ENCODE peak calls at places on chromosomes 4 and X, in four cellular contexts. W, D, G and B are unnamed samples.

GRCh38 chrX:132467029-132467428 is 21.8 kb downstream of the MBNL3 start:
- DNase-seq in W (no peak), D (no peak), G (no peak), B (no peak)

GRCh38 chrX:149470960-149471359 is 34.1 kb downstream of the IDS start:
- DNase-seq in W (peak; percentile 78), D (peak; percentile 86), G (peak; percentile 56), B (peak; percentile 80)

GRCh38 chr4:38313999-38314561 is 349.9 kb upstream of the KLF3 start:
- DNase-seq in W (no peak), D (no peak), G (no peak), B (no peak)

GRCh38 chrX:4315891-4316290 is 602.4 kb upstream of the PRKX start:
- DNase-seq in W (no peak), D (no peak), G (no peak), B (no peak)

GRCh38 chr4:54571293-54571723 is 86.4 kb upstream of the KIT start:
- DNase-seq in W (no peak), D (no peak), G (no peak), B (no peak)

GRCh38 chr4:2742081-2742822 is 13.9 kb downstream of the TNIP2 start:
- DNase-seq in W (no peak), D (no peak), G (no peak), B (no peak)

GRCh38 chr4:80185787-80186548 is 11.3 kb upstream of the PRDM8 start:
- DNase-seq in W (no peak), D (no peak), G (no peak), B (peak; percentile 72)

GRCh38 chrX:149682956-149683947 is 28.6 kb upstream of the MAGEA11 start:
- DNase-seq in W (no peak), D (no peak), G (no peak), B (no peak)

GRCh38 chr4:135123632-135124031 is 922.0 kb upstream of the PABPC4L start:
- DNase-seq in W (no peak), D (no peak), G (no peak), B (no peak)

GRCh38 chr4:31667701-31668100 is 947.5 kb downstream of the PCDH7 start:
- DNase-seq in W (no peak), D (no peak), G (no peak), B (no peak)

DNA sequence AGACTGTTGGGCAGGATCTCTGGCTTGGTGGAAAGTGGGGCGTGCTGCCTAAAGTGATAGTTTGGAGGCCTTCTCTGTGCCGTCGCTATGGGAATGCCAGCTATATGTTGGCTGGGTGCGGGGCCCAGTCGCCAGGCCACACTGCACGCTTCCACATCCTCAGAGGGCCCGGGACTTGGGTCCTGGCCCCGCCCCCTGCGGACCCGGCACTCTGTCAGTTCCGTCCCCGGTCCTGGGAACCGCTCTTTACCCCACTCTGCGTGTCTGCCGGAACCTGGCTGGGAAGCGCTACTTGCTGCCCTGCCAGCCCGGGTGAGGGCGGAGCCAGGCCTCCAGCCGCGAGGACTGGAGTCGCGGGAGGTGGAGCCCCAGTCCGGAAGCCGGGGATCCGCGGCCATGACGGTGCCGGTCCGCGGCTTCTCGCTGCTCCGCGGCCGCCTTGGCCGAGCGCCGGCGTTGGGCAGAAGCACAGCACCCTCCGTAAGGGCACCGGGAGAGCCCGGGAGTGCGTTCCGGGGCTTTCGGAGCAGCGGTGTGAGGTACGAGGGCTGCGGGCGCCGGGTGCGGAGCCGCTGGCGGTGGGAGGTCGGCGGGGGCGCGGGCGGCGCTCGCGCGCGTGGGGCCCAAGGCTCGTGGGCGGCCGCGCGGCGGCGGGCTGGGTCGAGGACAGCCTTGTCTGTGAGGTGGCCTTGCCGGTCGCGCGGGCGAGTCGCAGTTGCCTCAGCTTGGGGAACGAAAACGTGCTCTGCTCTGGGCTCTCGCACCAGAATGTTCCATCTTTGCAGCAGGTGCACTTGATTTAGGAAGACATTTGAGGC is at the start of gene MTHFD2L:
- DNase-seq in W (peak; percentile 94), D (peak; percentile 97), G (peak; percentile 92), B (peak; percentile 96)
- TF ChIP-seq POLR2A in W (no peak), D (no peak), G (peak; percentile 93), B (peak; percentile 46)

DNA sequence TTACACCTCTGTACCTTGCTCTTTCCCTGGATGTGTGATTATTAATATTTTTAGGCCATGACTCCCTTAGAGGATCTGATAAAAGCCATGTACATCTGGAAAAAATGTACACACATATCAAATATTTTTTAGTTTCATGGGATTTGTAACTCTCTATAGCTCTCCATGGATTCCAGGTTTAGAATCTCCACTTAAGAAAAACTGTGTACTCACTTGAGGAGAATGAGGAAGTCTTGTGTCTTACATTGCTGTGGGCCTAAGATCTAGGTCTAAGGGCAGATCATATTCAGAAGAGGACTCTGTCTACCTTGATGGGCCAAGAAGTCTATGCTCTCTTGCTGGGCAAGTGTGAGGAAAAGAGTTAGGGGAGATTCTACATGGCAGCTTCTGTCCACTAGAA is 98.0 kb downstream of the RRAGB start:
- DNase-seq in W (no peak), D (no peak), G (no peak), B (no peak)
- H3K27ac ChIP-seq in W (no peak overlapping the region), D (no peak overlapping the region), G (no peak overlapping the region), B (no peak overlapping the region)

GRCh38 chr4:1503583-1504471 is 97.6 kb upstream of the NKX1-1 start:
- DNase-seq in W (no peak), D (peak; percentile 57), G (peak; percentile 8), B (peak; percentile 58)
- H3K27me3 ChIP-seq in W (no peaks in the 10 kb centered on the region), D (peaks cover 3% of the 10 kb centered on the region), G (peaks cover 2% of the 10 kb centered on the region), B (peaks cover 53% of the 10 kb centered on the region)

GRCh38 chr4:128596115-128596514 is 213.4 kb upstream of the JADE1 start:
- DNase-seq in W (peak; percentile 75), D (no peak), G (no peak), B (no peak)
- TF ChIP-seq POLR2A in W (no peak), D (no peak), G (no peak), B (no peak)

GRCh38 chrX:43885617-43886016 is 3.4 kb upstream of the MAOB start:
- DNase-seq in W (no peak), D (no peak), G (no peak), B (no peak)

GRCh38 chrX:43880439-43880838 is 1.8 kb downstream of the MAOB start:
- DNase-seq in W (no peak), D (no peak), G (no peak), B (no peak)

GRCh38 chrX:43882294-43882681 is at the start of gene MAOB:
- DNase-seq in W (peak; percentile 37), D (peak; percentile 58), G (peak; percentile 61), B (peak; percentile 72)

GRCh38 chrX:43878902-43879526 is 3.2 kb downstream of the MAOB start:
- DNase-seq in W (no peak), D (no peak), G (no peak), B (no peak)

DNA sequence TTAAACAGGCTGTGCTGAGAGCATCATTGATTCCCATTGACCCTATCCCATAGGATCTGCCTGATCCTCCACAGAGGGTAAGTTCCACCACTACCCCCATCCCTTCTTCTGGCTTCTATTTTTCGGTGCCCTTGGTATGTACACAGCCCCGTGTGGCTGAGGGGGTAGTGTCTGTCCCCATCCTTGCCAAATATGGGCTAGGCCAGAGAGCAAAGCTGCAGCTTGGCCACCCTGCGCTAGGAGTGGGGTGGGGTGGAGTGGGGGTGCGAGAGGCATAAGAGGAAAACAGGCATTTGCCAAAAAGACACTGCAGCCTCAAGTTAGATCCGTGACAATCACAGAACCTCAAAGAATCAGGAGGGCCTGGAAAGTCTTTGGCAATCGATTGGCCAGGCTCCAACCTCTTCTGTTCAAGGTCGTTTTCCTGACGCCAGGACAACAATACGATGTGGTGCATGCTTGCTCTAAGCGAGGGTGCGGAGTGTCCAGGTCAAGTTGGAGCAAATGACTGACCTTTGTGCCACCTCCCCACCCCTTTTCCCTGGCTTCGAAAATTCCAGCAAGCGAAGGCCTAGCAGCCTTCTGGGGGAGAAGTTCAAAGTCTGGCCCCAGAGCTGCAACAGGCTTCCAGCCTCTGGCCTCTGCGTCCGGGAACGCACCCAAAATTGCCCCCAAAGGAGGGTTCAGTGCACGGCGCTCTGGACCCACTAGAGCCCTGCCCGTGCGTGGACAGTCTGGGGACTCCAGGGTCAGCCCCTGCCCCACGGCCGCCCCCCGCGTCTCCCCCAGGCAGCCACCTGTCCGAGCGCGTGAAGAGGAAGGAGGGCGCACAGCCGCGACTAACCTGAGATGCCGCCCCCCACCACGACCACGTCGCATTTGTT is 598 bp downstream of the MAOB start:
- DNase-seq in W (no peak), D (no peak), G (peak; percentile 48), B (peak; percentile 74)
- H3K27ac ChIP-seq in W (peak overlapping the region; percentile 65), D (peak overlapping the region; percentile 65), G (peak overlapping the region; percentile 88), B (peak overlapping the region; percentile 74)